ENCODE peak calls at places on chromosomes 13 and 19, in five cellular contexts. J is tibial nerve, B is ovary, X is A549, C is transverse colon. P is an unnamed sample.

GRCh38 chr19:32914879-32915278 is 45.3 kb upstream of the SLC7A9 start:
- DNase-seq in J (no peak), B (no peak), X (no peak), C (no peak), P (no peak)

GRCh38 chr19:41995959-41996797 is 2.1 kb upstream of the ATP1A3 start:
- DNase-seq in J (no peak), B (no peak), X (peak), C (no peak), P (no peak)

GRCh38 chr13:107025991-107026390 is 458.1 kb upstream of the ARGLU1 start:
- DNase-seq in J (no peak), B (no peak), X (no peak), C (no peak), P (no peak)

GRCh38 chr19:18494267-18494607 is 27.6 kb downstream of the ELL start:
- DNase-seq in J (no peak), B (no peak), X (no peak), C (no peak), P (no peak)

GRCh38 chr13:87259479-87260083 is 411.6 kb upstream of the SLITRK5 start:
- DNase-seq in J (no peak), B (no peak), X (peak), C (no peak), P (no peak)

GRCh38 chr13:30353060-30353459 is 45.7 kb upstream of the KATNAL1 start:
- DNase-seq in J (no peak), B (no peak), X (no peak), C (no peak), P (no peak)

GRCh38 chr19:18461471-18461870 is 23.5 kb upstream of the ISYNA1 start:
- DNase-seq in J (no peak), B (no peak), X (no peak), C (no peak), P (no peak)

GRCh38 chr19:3146677-3147100 is 10.9 kb downstream of the GNA15 start:
- DNase-seq in J (no peak), B (no peak), X (no peak), C (peak), P (no peak)

GRCh38 chr13:110274687-110275086 is 32.3 kb downstream of the COL4A1 start:
- DNase-seq in J (no peak), B (no peak), X (peak), C (no peak), P (peak)

GRCh38 chr13:51848674-51849073 is 3.7 kb upstream of the TMEM272 start:
- DNase-seq in J (no peak), B (no peak), X (no peak), C (no peak), P (no peak)

GRCh38 chr13:79749556-79749955 is 268.6 kb downstream of the NDFIP2 start:
- DNase-seq in J (no peak), B (no peak), X (no peak), C (no peak), P (no peak)

GRCh38 chr13:90883592-90883991 is 463.9 kb upstream of the MIR17HG start:
- DNase-seq in J (no peak), B (no peak), X (no peak), C (no peak), P (no peak)

GRCh38 chr19:35609881-35610353 is 2.6 kb upstream of the HAUS5 start:
- DNase-seq in J (no peak), B (no peak), X (no peak), C (no peak), P (no peak)

GRCh38 chr19:28577199-28577598 is 635.8 kb downstream of the UQCRFS1 start:
- DNase-seq in J (no peak), B (no peak), X (no peak), C (no peak), P (no peak)

GRCh38 chr19:42132030-42132628 is at the start of gene POU2F2:
- DNase-seq in J (no peak), B (no peak), X (no peak), C (peak), P (no peak)

GRCh38 chr13:31814523-31814922 is 75.2 kb downstream of the RXFP2 start:
- DNase-seq in J (no peak), B (no peak), X (no peak), C (no peak), P (no peak)

GRCh38 chr19:56091066-56091490 is 30.0 kb downstream of the ZNF787 start:
- DNase-seq in J (no peak), B (no peak), X (peak), C (no peak), P (no peak)

GRCh38 chr19:12935071-12935470 is 1.6 kb upstream of the FARSA start:
- DNase-seq in J (no peak), B (no peak), X (no peak), C (no peak), P (no peak)

GRCh38 chr19:12932392-12933286 is 872 bp downstream of the FARSA start:
- DNase-seq in J (no peak), B (no peak), X (no peak), C (no peak), P (no peak)

GRCh38 chr19:12936582-12936981 is 1.8 kb upstream of the CALR start:
- DNase-seq in J (no peak), B (no peak), X (no peak), C (no peak), P (no peak)

GRCh38 chr19:12930002-12930645 is 3.4 kb downstream of the FARSA start:
- DNase-seq in J (no peak), B (no peak), X (no peak), C (no peak), P (no peak)

DNA sequence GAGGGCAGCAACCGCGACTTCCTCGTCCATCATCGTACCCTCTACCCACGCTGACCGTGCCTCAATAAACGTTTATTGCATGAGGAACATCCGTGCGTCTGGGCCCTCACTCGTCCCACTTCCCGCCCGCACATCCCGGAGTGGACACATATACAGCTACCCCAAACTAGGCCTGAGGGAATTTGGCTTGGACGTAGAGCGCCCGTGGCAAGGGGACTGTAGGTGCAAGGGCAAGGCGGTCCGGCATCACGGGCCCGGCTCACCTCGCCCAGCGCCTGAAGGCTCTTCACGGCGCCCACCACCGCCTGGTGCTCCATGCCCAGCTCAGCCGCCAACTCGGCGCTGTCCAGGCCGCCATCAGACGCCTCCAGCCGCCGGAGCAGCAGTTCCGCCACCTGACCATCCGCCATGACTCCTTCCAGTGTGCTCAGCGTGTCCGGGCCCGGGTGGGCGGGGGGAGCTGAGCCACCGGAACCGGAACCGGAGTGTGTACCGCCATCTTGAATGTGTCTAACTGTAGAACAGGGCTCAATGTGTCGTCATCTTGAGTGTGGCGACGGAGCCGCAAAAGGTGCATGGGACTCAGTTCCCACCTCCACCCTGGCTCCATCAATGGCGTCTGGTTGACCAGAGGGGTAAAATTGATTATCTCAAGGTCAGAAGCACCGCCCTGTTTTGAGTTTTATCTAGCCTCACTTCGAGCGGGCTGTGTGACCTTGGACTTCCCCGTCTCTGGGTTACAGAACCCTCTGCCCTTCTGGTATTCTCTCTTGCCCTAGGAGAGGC is at the start of gene FARSA:
- DNase-seq in J (peak), B (peak), X (peak), C (peak), P (peak)
- TF ChIP-seq POLR2A in J (peak), B (peak), X (peak), C (peak), P (peak)

DNA sequence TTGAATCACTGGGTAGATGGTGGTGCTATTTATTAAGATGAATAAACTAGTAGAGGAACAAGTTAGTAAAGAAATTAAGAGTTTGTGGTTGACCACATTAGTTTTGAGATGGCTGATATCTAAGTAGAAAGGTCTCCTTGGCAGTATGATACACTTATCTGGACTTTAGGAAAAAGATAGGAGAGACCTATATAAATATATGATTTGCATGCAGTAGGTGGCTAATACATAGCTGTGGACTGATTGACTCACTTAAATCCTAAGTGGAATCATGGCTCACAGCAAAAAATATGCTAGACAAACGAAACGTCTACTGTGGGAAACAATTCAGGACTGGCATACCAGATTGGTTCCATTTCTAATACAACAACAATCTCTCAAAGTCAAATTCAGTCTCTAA is 92.0 kb downstream of the CAB39L start:
- DNase-seq in J (no peak), B (no peak), X (no peak), C (no peak), P (no peak)
- H3K27ac ChIP-seq in J (peak), B (no peak), X (no peak), C (no peak), P (no peak)

GRCh38 chr13:41133951-41134350 is 1.3 kb upstream of the KBTBD6 start:
- DNase-seq in J (no peak), B (no peak), X (no peak), C (no peak), P (no peak)

GRCh38 chr13:41130356-41130755 is 2.2 kb downstream of the KBTBD6 start:
- DNase-seq in J (no peak), B (no peak), X (no peak), C (no peak), P (no peak)

GRCh38 chr13:41137241-41137640 is 4.6 kb upstream of the KBTBD6 start:
- DNase-seq in J (no peak), B (no peak), X (no peak), C (no peak), P (no peak)

GRCh38 chr13:41136396-41137031 is 3.9 kb upstream of the KBTBD6 start:
- DNase-seq in J (no peak), B (no peak), X (no peak), C (no peak), P (no peak)

GRCh38 chr13:41132512-41133152 is at the start of gene KBTBD6:
- DNase-seq in J (peak), B (peak), X (peak), C (peak), P (peak)
- TF ChIP-seq EP300 in J (peak), B (no peak), X (no peak), C (no peak), P (no peak)

DNA sequence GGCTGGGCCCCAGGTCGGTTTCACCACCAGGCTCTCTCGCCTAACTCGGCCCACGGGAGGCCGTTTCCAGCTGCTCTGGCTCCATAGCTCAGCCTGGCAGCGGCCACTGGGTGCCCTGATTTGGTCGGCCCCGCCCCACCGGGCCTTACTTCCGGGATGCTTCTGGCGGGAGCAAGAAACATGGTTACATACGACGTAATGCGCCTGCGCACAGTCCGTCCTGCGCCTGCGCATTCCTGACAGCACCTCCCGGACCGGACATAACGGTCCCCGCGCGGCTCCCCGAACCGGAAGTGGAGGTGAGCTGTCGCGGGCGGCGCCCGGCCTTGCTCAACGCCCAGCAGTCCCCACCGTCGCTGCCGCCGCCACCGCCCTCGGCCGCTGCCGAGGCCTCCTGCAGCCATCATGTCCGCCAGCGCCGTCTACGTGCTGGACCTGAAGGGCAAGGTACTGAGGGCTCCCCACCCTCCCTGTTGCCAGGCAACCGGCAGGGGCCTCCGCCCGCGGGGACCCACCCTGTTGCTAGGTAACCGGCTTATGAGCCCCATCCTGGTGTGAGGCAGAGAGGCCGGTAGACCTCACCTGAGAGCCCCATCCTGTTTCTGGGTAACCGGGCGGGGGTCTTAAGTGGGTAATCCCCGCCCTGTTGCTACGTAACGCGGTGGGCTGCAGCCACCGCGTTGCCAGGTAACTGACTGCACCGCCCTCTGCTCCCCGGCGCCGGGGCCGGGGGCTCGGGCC is at the start of gene AP1M1:
- DNase-seq in J (peak), B (peak), X (peak), C (peak), P (peak)
- TF ChIP-seq POLR2A in J (peak), B (peak), X (peak), C (peak), P (no peak)

DNA sequence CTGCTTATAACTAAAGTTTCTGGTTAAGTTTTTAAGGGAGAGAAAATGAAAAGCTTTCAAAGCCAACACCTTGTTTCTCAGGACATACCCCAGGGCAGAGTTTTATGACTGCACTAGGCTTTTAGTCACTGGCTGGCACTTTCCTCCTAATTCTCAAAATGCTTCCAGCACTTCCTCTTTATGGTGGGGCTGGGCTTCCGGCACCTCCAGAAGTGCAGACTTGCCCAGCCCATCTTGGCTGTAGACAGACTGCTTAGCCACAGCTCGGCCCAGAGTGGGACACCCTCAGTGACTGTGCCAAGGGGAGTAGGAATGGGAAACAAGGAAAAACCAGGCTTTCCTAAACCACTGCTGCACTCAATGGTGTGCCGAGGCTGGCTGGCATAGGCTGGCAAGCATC is 23.2 kb upstream of the GTF3A start:
- DNase-seq in J (no peak), B (no peak), X (no peak), C (peak), P (no peak)
- H3K27ac ChIP-seq in J (no peak), B (no peak), X (no peak), C (no peak), P (no peak)

P was measured in esophagus muscularis mucosa.